ENCODE peak calls at places on chromosomes 3 and 15, in four cellular contexts. Q, I, Y and C are unnamed samples.

GRCh38 chr3:158148218-158148617 is 38.3 kb downstream of the RSRC1 start:
- DNase-seq in Q (no peak), Y (peak; percentile 6), I (no peak), C (no peak)

GRCh38 chr3:72461787-72462186 is 386.5 kb downstream of the SHQ1 start:
- DNase-seq in Y (no peak), I (peak; percentile 33), Q (no peak), C (no peak)

GRCh38 chr3:49461443-49462171 is 8.5 kb upstream of the DAG1 start:
- DNase-seq in Q (no peak), I (no peak), Y (peak; percentile 57), C (no peak)

GRCh38 chr15:67096536-67097294 is 31.3 kb downstream of the SMAD3 start:
- DNase-seq in Q (no peak), I (no peak), Y (peak; percentile 72), C (no peak)

GRCh38 chr15:74782596-74783071 is 754 bp downstream of the CSK start:
- DNase-seq in I (no peak), Y (no peak), Q (no peak), C (no peak)

GRCh38 chr3:64936570-64936969 is 248.8 kb upstream of the ADAMTS9 start:
- DNase-seq in I (no peak), Q (no peak), Y (no peak), C (no peak)

GRCh38 chr3:160129459-160130061 is 95.7 kb upstream of the C3orf80 start:
- DNase-seq in Q (no peak), Y (peak; percentile 97), I (no peak), C (no peak)

GRCh38 chr15:74402873-74403589 is 30.7 kb downstream of the SEMA7A start:
- DNase-seq in I (no peak), Q (no peak), Y (no peak), C (no peak)

GRCh38 chr3:15148614-15149013 is 49.7 kb upstream of the RBSN start:
- DNase-seq in Q (no peak), I (no peak), Y (no peak), C (no peak)

GRCh38 chr15:77180270-77180669 is 109.4 kb upstream of the TSPAN3 start:
- DNase-seq in Q (no peak), I (no peak), Y (no peak), C (no peak)

GRCh38 chr3:124395584-124396340 is 334.5 kb upstream of the UMPS start:
- DNase-seq in I (no peak), Y (peak; percentile 6), Q (no peak), C (peak; percentile 73)

GRCh38 chr15:34056921-34057320 is 17.9 kb upstream of the AVEN start:
- DNase-seq in Y (no peak), I (no peak), Q (no peak), C (no peak)

GRCh38 chr3:177071496-177072156 is 125.7 kb downstream of the TBL1XR1 start:
- DNase-seq in Y (no peak), Q (no peak), I (no peak), C (no peak)

GRCh38 chr15:48282186-48282585 is 49.0 kb upstream of the DUT start:
- DNase-seq in Q (no peak), I (no peak), Y (peak; percentile 20), C (no peak)

GRCh38 chr3:81728766-81729544 is 32.5 kb downstream of the GBE1 start:
- DNase-seq in I (no peak), Y (peak; percentile 61), Q (no peak), C (no peak)

GRCh38 chr3:59605318-59605717 is 555.5 kb upstream of the CFAP20DC start:
- DNase-seq in Y (no peak), I (no peak), Q (no peak), C (no peak)

GRCh38 chr15:98597666-98598065 is 50.7 kb upstream of the IGF1R start:
- DNase-seq in I (no peak), Q (no peak), Y (no peak), C (no peak)

GRCh38 chr15:69462030-69462492 is 9.4 kb downstream of the RPLP1 start:
- DNase-seq in Y (no peak), Q (peak; percentile 74), I (no peak), C (no peak)

GRCh38 chr3:155673411-155673810 is 71.5 kb downstream of the PLCH1 start:
- DNase-seq in Q (no peak), Y (no peak), I (no peak), C (no peak)

GRCh38 chr15:65663521-65663920 is 41.8 kb downstream of the SLC24A1 start:
- DNase-seq in Y (no peak), I (no peak), Q (no peak), C (no peak)

GRCh38 chr3:160695906-160696305 is 18.9 kb downstream of the ARL14 start:
- DNase-seq in Y (peak; percentile 47), Q (no peak), I (no peak), C (no peak)

GRCh38 chr15:32956006-32956405 is 238.2 kb downstream of the GREM1 start:
- DNase-seq in Q (no peak), Y (peak; percentile 95), I (no peak), C (no peak)

GRCh38 chr15:97968380-97968779 is 7.9 kb downstream of the ARRDC4 start:
- DNase-seq in Q (no peak), Y (peak; percentile 90), I (no peak), C (no peak)

GRCh38 chr3:9229325-9229724 is 20.1 kb downstream of the SRGAP3 start:
- DNase-seq in I (no peak), Y (no peak), Q (peak; percentile 37), C (no peak)

GRCh38 chr3:66489577-66489976 is 11.2 kb downstream of the LRIG1 start:
- DNase-seq in Q (no peak), Y (no peak), I (no peak), C (no peak)
- H3K27ac ChIP-seq in Q (peak overlapping the region; percentile 70), Y (peak overlapping the region; percentile 59), I (no peak overlapping the region), C (peak overlapping the region; percentile 91)

GRCh38 chr3:126962756-126963155 is 20.2 kb upstream of the PLXNA1 start:
- DNase-seq in Q (peak; percentile 52), I (no peak), Y (no peak), C (no peak)

GRCh38 chr3:126959921-126960603 is 22.9 kb upstream of the PLXNA1 start:
- DNase-seq in Q (peak; percentile 52), Y (peak; percentile 73), I (no peak), C (no peak)

GRCh38 chr3:126961791-126962461 is 21.0 kb upstream of the PLXNA1 start:
- DNase-seq in I (no peak), Q (peak; percentile 68), Y (no peak), C (peak; percentile 73)

GRCh38 chr3:126960604-126960995 is 22.3 kb upstream of the PLXNA1 start:
- DNase-seq in Q (peak; percentile 64), I (no peak), Y (no peak), C (no peak)

DNA sequence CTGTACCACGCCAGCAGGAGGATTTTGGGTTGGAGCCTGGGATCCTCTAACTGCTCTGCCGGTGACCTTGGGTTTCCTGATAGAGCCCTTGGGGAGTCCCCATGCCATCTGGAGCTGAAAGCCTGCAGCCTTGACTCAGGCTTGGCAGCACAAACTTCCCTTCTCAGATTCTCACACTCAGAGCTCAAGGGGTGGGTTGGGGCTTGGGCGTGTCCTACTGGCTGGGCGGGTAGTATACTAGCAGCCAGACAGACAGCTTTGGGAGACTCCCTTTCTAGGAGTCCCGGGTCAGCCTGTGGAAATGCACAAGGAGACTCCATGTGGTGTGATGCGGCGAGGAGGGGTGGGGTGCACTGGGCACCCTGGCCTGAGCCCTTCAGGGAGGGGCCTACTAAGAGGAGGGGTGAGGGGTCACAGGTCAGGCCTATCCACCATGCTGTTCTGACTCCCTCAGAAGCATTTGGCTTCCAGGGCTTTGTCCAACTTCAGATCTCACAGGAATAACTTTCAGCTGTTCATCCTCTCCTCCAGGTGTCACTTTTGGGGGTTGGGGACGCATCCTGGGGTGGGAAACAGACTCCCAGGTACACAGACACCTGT is 21.6 kb upstream of the PLXNA1 start:
- DNase-seq in Y (peak; percentile 61), I (peak; percentile 51), Q (peak; percentile 80), C (peak; percentile 89)
- H3K27ac ChIP-seq in Y (no peak overlapping the region), I (no peak overlapping the region), Q (peak overlapping the region; percentile 42), C (no peak overlapping the region)

GRCh38 chr3:132783152-132783551 is 60.9 kb upstream of the NPHP3 start:
- DNase-seq in Y (no peak), I (no peak), Q (no peak), C (no peak)
- H3K27ac ChIP-seq in Y (no peak overlapping the region), I (no peak overlapping the region), Q (no peak overlapping the region), C (no peak overlapping the region)

DNA sequence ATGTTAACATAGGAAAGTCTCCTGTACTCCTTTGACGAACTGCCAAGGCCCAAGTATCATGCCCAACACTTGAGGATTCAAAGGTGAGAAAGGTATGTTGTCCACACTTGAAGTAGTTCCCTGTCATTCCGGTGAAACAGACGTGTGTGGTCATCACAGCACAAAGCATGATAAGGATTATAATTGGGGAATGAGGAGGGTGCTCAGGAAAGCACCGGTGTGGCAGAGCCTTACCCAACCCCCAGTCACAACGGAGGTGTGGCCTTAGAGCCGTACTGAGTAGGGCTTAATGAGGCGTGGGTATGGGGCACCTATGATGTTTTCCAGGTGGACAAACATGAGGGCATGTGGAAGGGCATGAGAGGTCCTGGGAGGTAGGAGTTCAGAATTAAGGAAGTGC is 203.0 kb upstream of the NR2E3 start:
- DNase-seq in Y (no peak), Q (no peak), I (no peak), C (no peak)
- H3K27ac ChIP-seq in Y (no peak overlapping the region), Q (no peak overlapping the region), I (no peak overlapping the region), C (no peak overlapping the region)

DNA sequence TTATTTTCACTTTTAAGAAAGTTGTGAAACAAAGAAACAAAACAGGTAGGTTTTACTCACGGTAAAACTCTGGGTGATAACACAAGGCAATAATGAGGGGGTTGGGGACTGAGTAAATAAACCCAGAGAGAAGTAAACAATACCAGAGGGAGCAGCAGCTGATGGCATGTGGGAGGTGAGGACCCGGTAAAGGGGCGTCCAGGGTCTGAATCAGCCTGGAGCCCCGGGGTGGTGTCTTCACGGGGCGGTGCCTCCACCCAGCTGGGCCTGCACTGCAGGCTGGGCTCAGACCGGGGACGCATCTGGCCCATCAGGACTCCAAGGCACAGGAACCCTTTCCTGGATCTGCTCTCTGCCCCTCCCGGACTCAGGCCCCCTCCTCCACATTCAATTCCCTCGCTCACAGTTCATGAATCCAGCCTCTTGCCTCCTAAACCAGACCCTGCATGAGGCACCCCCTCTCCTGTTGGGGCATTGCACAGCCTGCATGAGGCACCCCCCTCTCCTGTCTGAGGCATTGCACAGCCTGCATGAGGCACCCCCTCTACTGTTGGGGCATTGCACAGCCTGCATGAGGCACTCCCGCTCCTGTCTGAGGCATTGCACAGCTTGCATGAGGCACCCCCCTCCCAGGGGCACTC is 73.9 kb upstream of the MFGE8 start:
- DNase-seq in Y (no peak), I (no peak), Q (no peak), C (no peak)
- H3K27ac ChIP-seq in Y (peak overlapping the region; percentile 91), I (no peak overlapping the region), Q (no peak overlapping the region), C (no peak overlapping the region)

GRCh38 chr15:51494411-51495314 is 127.9 kb downstream of the DMXL2 start:
- DNase-seq in I (no peak), Q (no peak), Y (peak; percentile 86), C (no peak)

GRCh38 chr15:51491941-51492340 is 130.6 kb downstream of the DMXL2 start:
- DNase-seq in Q (no peak), I (no peak), Y (no peak), C (no peak)

GRCh38 chr15:51493892-51494291 is 128.7 kb downstream of the DMXL2 start:
- DNase-seq in I (no peak), Y (peak; percentile 73), Q (no peak), C (no peak)

GRCh38 chr15:51497806-51498205 is 124.8 kb downstream of the DMXL2 start:
- DNase-seq in Q (no peak), Y (no peak), I (no peak), C (no peak)

DNA sequence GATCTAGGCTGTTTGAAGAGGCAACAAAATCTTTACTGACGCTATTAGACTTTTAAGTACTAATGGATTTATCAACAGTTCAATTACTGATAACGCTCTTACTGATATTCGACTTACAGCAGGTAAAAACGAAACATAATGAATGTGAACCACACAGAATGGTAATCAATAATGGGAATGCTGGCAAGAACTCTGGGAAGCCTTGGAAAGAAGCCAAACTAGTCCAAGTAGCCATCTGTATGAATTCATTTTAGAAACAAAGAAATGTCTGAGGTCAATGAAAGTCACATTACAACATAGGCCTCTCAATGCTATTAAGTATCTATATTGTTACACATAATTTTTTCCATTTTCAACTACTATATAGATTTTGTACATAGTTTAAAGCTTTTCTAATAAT is 130.0 kb downstream of the DMXL2 start:
- DNase-seq in I (no peak), Y (no peak), Q (no peak), C (no peak)
- H3K27ac ChIP-seq in I (no peak overlapping the region), Y (no peak overlapping the region), Q (no peak overlapping the region), C (no peak overlapping the region)